ENCODE peak calls at places on chromosome 2, in ten cellular contexts. X is fibroblast of pulmonary artery, F is astrocyte of the spinal cord, A is A549, I is breast epithelium, K is fibroblast of mammary gland, R is GM12865, E is GM13976, C is nephron progenitor cell, Q is AG09309. Y is an unnamed sample.

GRCh38 chr2:181886192-181886591 is 5.3 kb upstream of the ITPRID2 start:
- DNase-seq in F (peak; percentile 59), K (no peak), A (no peak), X (no peak), I (no peak), E (no peak), Q (no peak), C (no peak), R (no peak), Y (no peak)

GRCh38 chr2:180222642-180223041 is 215.5 kb upstream of the CWC22 start:
- DNase-seq in I (no peak), R (no peak), Q (peak; percentile 91), A (no peak), F (peak; percentile 55), E (no peak), K (peak; percentile 98), C (no peak), X (peak; percentile 96), Y (no peak)

GRCh38 chr2:16012626-16013501 is 72.5 kb downstream of the MYCN start:
- DNase-seq in E (no peak), X (no peak), R (no peak), I (no peak), A (no peak), Q (no peak), K (no peak), F (no peak), C (peak; percentile 46), Y (no peak)

GRCh38 chr2:128458438-128458837 is 139.8 kb upstream of the HS6ST1 start:
- DNase-seq in F (no peak), K (peak; percentile 38), A (no peak), E (no peak), C (no peak), I (no peak), X (no peak), R (no peak), Q (no peak), Y (no peak)

GRCh38 chr2:45992021-45992745 is 305.0 kb upstream of the EPAS1 start:
- DNase-seq in C (no peak), A (peak; percentile 99), I (no peak), X (peak; percentile 73), R (no peak), K (peak; percentile 85), Q (peak; percentile 94), E (no peak), F (peak; percentile 75), Y (no peak)

GRCh38 chr2:202831241-202831997 is 40.1 kb downstream of the ICA1L start:
- DNase-seq in F (peak; percentile 62), R (peak; percentile 59), C (peak; percentile 16), Q (peak; percentile 21), K (peak; percentile 65), A (peak; percentile 72), E (peak; percentile 60), X (peak; percentile 76), I (no peak), Y (peak; percentile 59)

GRCh38 chr2:135547311-135547710 is 16.0 kb downstream of the R3HDM1 start:
- DNase-seq in E (no peak), C (no peak), X (no peak), R (no peak), A (no peak), F (no peak), Q (no peak), K (no peak), I (no peak), Y (no peak)

GRCh38 chr2:16325613-16326510 is 339.8 kb downstream of the CYRIA start:
- DNase-seq in K (no peak), Q (no peak), C (no peak), X (no peak), E (no peak), I (no peak), F (no peak), A (no peak), R (no peak), Y (no peak)

GRCh38 chr2:132033365-132033764 is 128.4 kb downstream of the ANKRD30BL start:
- DNase-seq in I (no peak), Q (no peak), K (no peak), F (no peak), E (no peak), R (no peak), A (no peak), C (no peak), X (no peak), Y (no peak)

GRCh38 chr2:132038179-132038882 is 123.4 kb downstream of the ANKRD30BL start:
- DNase-seq in E (peak; percentile 3), K (peak; percentile 0), A (no peak), R (no peak), F (no peak), Q (no peak), I (no peak), X (no peak), C (peak; percentile 50), Y (peak; percentile 3)

GRCh38 chr2:132034646-132035045 is 127.1 kb downstream of the ANKRD30BL start:
- DNase-seq in Q (no peak), X (no peak), I (no peak), E (no peak), F (no peak), C (no peak), R (no peak), A (no peak), K (no peak), Y (no peak)

GRCh38 chr2:132033949-132034348 is 127.8 kb downstream of the ANKRD30BL start:
- DNase-seq in E (no peak), F (no peak), C (no peak), R (no peak), X (no peak), Q (no peak), K (no peak), A (no peak), I (no peak), Y (no peak)

DNA sequence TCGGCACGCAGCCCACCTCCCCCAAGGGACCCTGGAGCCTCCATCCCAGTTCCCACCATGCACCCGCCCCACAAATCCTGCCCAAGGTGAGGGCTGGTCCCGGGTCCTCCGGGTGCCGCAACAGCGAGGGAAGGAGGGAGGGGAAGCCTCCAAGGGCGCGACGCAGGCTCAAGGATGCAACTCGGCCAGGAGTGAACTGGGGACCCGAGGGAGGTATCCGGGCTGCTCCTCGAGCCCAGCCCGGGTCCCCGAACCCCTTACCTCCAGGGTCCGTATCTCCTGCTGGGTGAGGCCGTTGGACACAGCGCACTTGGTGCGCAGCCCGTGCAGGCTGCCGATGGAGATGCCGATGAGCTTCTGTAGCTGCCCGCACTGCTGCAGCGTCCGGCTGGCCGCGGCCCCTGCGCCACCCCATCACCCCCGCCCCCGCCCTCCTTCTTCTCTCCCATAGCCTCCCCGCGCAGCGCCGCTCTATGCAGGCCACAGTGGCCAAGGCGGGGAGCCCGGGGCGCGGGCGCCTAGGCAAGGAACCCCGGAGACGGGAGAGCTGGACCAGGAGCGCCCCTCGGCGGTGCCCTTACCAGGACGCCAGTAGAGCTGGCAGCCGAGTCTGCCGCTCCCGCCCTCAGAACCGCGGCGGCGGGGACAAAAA is 124.1 kb downstream of the ANKRD30BL start:
- DNase-seq in I (no peak), K (peak; percentile 0), A (no peak), F (peak; percentile 5), R (no peak), Q (no peak), C (peak; percentile 68), X (no peak), E (peak; percentile 10), Y (peak; percentile 7)
- TF ChIP-seq CTCF in I (no peak), K (no peak), A (no peak), F (peak; percentile 16), R (no peak), Q (no peak), C (no peak), X (no peak), E (no peak), Y (no peak)

DNA sequence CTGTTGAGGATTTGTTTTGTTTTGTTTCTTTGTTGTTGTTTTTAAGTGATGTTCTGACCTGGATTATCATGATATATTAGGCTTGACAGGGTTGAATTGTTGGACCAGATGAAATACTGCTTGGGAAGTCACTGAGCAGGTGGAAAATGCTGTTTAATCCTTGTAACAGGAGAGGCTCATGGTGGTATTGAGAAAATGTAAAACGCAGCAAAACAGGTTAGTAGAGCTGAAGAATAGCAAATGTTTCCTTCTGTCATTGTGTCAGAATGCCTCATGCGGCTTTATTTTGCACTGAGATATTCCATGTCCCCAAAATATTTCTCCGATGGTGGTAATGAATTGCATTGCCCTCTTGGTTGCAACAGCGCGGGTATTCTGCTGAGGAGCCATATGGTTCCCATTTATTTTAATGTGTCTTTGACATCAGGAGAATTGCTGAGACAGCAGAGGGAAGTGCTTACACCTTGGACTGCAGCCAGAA is 147.7 kb downstream of the GALNT3 start:
- DNase-seq in K (peak; percentile 51), A (no peak), X (no peak), F (peak; percentile 8), E (no peak), C (peak; percentile 24), I (no peak), Q (peak; percentile 18), R (no peak), Y (no peak)
- TF ChIP-seq CTCF in K (no peak), A (no peak), X (no peak), F (no peak), E (no peak), C (no peak), I (no peak), Q (no peak), R (no peak), Y (no peak)

DNA sequence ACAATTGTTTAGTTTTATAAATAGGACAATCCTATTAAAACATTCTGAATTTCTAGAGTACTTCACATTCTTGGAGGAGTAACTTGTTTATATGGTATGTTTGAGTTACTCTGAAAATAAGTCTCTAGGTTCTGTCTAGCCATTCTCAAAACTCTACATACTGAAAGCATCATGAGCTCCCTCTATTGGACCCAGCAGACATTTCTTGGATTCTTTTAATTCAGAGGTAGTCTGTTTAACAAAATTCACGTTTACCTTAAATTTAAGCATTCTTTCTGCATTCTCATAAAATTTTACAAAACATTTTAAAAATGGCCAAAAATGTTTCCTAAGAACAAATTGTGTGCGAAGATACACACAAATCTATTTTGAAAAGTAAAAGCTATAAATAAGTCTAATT is 15.3 kb downstream of the SP9 start:
- DNase-seq in R (no peak), E (no peak), Q (no peak), I (no peak), C (no peak), X (peak; percentile 39), F (no peak), K (no peak), A (peak; percentile 35), Y (peak; percentile 35)
- TF ChIP-seq CTCF in R (peak; percentile 8), E (no peak), Q (peak; percentile 44), I (no peak), C (peak; percentile 42), X (peak; percentile 52), F (peak; percentile 55), K (peak; percentile 55), A (peak; percentile 48), Y (peak; percentile 18)

DNA sequence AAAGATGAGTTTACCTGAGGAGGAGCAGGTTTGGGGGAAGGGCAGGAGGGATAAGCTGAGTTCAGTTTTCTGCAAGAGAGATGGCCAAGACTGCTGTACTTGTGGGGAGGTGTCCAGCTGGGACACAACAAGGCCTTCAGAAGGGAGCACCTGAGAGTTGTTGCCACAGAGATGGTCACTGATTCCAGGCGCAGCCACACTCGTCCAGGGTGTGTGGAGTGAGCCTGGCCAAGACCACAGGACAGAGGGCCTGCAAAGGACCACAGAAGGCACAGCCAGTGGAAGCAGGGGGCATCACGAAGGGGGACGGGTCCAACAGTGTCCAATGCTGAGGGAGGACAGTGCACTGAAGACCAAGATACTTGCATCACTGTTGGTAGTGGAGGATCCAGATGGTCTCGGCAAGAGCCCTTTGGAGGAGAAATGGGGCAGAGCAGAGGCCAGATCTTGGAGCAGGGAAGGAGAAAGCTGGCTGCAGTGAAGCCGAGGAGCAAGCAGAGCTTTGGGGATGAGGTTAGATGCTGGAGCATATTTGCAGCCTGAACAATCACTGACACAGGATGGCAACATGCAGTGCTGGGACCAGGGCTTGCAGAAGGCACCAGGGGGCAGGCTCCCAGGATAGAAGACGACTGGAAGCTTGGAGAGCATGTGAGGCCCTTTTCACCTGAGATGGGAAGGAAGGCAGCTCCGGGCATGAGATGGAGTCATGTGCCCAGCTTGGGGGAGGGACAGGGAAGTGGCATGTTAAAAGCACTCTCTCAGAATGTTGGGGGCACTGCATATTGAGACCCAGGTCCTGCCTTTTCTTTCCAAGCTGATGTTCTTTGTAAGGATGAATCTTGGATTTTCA is 214.0 kb downstream of the CYP26B1 start:
- DNase-seq in A (peak; percentile 69), E (peak; percentile 15), C (no peak), I (no peak), R (no peak), F (no peak), Q (peak; percentile 58), X (no peak), K (peak; percentile 49), Y (peak; percentile 6)
- TF ChIP-seq CTCF in A (peak; percentile 18), E (no peak), C (no peak), I (no peak), R (no peak), F (peak; percentile 25), Q (peak; percentile 65), X (peak; percentile 22), K (peak; percentile 34), Y (no peak)